ENCODE peak calls at places on chromosomes 3 and 15, in four cellular contexts. One of them, this sample, is unnamed.

GRCh38 chr3:32872487-32873382 is 54.9 kb downstream of the TRIM71 start:
- DNase-seq in HCT116: no peak
- DNase-seq in Peyer's patch: no peak
- DNase-seq in CD8-positive, alpha-beta memory T cell: no peak
- DNase-seq in this sample: no peak

GRCh38 chr15:67142142-67143092 is 77.0 kb downstream of the SMAD3 start:
- DNase-seq in HCT116: no peak
- DNase-seq in Peyer's patch: no peak
- DNase-seq in CD8-positive, alpha-beta memory T cell: no peak
- DNase-seq in this sample: no peak

GRCh38 chr3:123272547-123272946 is 70.8 kb downstream of the SEC22A start:
- DNase-seq in CD8-positive, alpha-beta memory T cell: no peak
- DNase-seq in Peyer's patch: no peak
- DNase-seq in HCT116: no peak
- DNase-seq in this sample: no peak

GRCh38 chr3:129015388-129016105 is 14.4 kb downstream of the EFCC1 start:
- DNase-seq in HCT116: no peak
- DNase-seq in CD8-positive, alpha-beta memory T cell: peak; percentile 60
- DNase-seq in Peyer's patch: peak; percentile 53
- DNase-seq in this sample: no peak

GRCh38 chr3:130825762-130826297 is 68.1 kb upstream of the ATP2C1 start:
- DNase-seq in CD8-positive, alpha-beta memory T cell: no peak
- DNase-seq in Peyer's patch: no peak
- DNase-seq in HCT116: no peak
- DNase-seq in this sample: no peak

GRCh38 chr3:11591006-11591360 is 52.7 kb downstream of the VGLL4 start:
- DNase-seq in CD8-positive, alpha-beta memory T cell: no peak
- DNase-seq in Peyer's patch: no peak
- DNase-seq in HCT116: no peak
- DNase-seq in this sample: no peak

GRCh38 chr3:62293051-62293780 is 80.1 kb downstream of the FEZF2 start:
- DNase-seq in CD8-positive, alpha-beta memory T cell: no peak
- DNase-seq in Peyer's patch: no peak
- DNase-seq in HCT116: no peak
- DNase-seq in this sample: no peak

GRCh38 chr3:51282931-51283330 is 102.2 kb upstream of the MANF start:
- DNase-seq in CD8-positive, alpha-beta memory T cell: no peak
- DNase-seq in HCT116: no peak
- DNase-seq in Peyer's patch: no peak
- DNase-seq in this sample: no peak

GRCh38 chr3:165125836-165126235 is 47.5 kb upstream of the SI start:
- DNase-seq in HCT116: no peak
- DNase-seq in Peyer's patch: no peak
- DNase-seq in CD8-positive, alpha-beta memory T cell: no peak
- DNase-seq in this sample: no peak

GRCh38 chr3:37386627-37387230 is 212.3 kb upstream of the LRRFIP2 start:
- DNase-seq in HCT116: no peak
- DNase-seq in CD8-positive, alpha-beta memory T cell: no peak
- DNase-seq in Peyer's patch: no peak
- DNase-seq in this sample: no peak

GRCh38 chr15:66251790-66252355 is 1.7 kb downstream of the MEGF11 start:
- DNase-seq in HCT116: no peak
- DNase-seq in Peyer's patch: no peak
- DNase-seq in CD8-positive, alpha-beta memory T cell: peak; percentile 4
- DNase-seq in this sample: no peak

GRCh38 chr3:37419979-37420378 is 245.6 kb upstream of the LRRFIP2 start:
- DNase-seq in CD8-positive, alpha-beta memory T cell: no peak
- DNase-seq in Peyer's patch: no peak
- DNase-seq in HCT116: no peak
- DNase-seq in this sample: no peak

GRCh38 chr3:44326515-44326914 is 12.1 kb upstream of the TCAIM start:
- DNase-seq in Peyer's patch: no peak
- DNase-seq in CD8-positive, alpha-beta memory T cell: no peak
- DNase-seq in HCT116: no peak
- DNase-seq in this sample: no peak

GRCh38 chr3:105473521-105474223 is 107.0 kb downstream of the ALCAM start:
- DNase-seq in HCT116: no peak
- DNase-seq in Peyer's patch: no peak
- DNase-seq in CD8-positive, alpha-beta memory T cell: no peak
- DNase-seq in this sample: no peak

DNA sequence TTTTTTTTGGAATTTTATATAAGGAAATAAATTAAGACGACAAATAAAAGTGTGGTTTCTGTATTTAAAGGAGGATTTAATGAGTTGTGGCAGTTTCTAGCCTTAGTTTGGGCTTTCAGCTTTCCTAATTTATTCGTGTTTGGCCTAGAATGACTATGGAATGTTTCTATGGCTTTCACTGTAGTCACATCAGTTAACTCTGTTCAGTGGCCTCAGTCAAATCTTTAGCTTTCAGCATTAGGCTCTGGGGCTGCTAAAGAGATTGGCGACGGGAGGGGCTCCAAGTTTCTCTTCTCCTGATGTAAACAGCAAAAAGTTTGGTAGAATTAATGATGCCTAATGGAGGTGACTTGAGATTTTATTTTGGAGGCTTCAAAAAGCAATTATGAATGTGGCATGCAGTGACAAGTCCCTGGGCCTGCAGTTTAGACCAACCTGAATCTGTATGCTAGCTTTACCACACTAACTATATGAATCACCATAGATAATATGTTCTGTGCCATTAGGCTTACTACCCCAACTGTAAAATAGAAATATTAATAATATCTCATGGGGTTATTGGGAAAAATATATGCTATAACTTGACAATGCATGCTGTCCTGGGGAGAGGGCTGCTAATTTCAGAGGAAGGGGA is 47.1 kb upstream of the ADGRG7 start:
- DNase-seq in CD8-positive, alpha-beta memory T cell: no peak
- DNase-seq in Peyer's patch: no peak
- DNase-seq in HCT116: no peak
- DNase-seq in this sample: no peak
- H3K27me3 ChIP-seq in CD8-positive, alpha-beta memory T cell: no peaks in the 10 kb centered on the region
- H3K27me3 ChIP-seq in Peyer's patch: no peaks in the 10 kb centered on the region
- H3K27me3 ChIP-seq in HCT116: no peaks in the 10 kb centered on the region
- H3K27me3 ChIP-seq in this sample: no peaks in the 10 kb centered on the region

GRCh38 chr3:10223676-10224639 is 24.3 kb upstream of the TATDN2 start:
- DNase-seq in HCT116: no peak
- DNase-seq in CD8-positive, alpha-beta memory T cell: no peak
- DNase-seq in Peyer's patch: no peak
- DNase-seq in this sample: no peak

GRCh38 chr3:10224794-10225660 is 23.2 kb upstream of the TATDN2 start:
- DNase-seq in HCT116: peak; percentile 71
- DNase-seq in CD8-positive, alpha-beta memory T cell: peak; percentile 55
- DNase-seq in Peyer's patch: peak; percentile 77
- DNase-seq in this sample: peak; percentile 65

GRCh38 chr3:10228248-10228950 is 19.9 kb upstream of the TATDN2 start:
- DNase-seq in Peyer's patch: no peak
- DNase-seq in CD8-positive, alpha-beta memory T cell: no peak
- DNase-seq in HCT116: no peak
- DNase-seq in this sample: no peak

GRCh38 chr3:10232138-10232537 is 16.1 kb upstream of the TATDN2 start:
- DNase-seq in Peyer's patch: no peak
- DNase-seq in CD8-positive, alpha-beta memory T cell: no peak
- DNase-seq in HCT116: no peak
- DNase-seq in this sample: no peak

GRCh38 chr3:10226293-10226692 is 22.0 kb upstream of the TATDN2 start:
- DNase-seq in Peyer's patch: no peak
- DNase-seq in HCT116: no peak
- DNase-seq in CD8-positive, alpha-beta memory T cell: no peak
- DNase-seq in this sample: no peak
- H3K4me3 ChIP-seq in Peyer's patch: no peak overlapping the region
- H3K4me3 ChIP-seq in HCT116: no peak overlapping the region
- H3K4me3 ChIP-seq in CD8-positive, alpha-beta memory T cell: no peak overlapping the region
- H3K4me3 ChIP-seq in this sample: no peak overlapping the region

GRCh38 chr3:185151101-185151958 is 1.5 kb downstream of the C3orf70 start:
- DNase-seq in Peyer's patch: no peak
- DNase-seq in CD8-positive, alpha-beta memory T cell: no peak
- DNase-seq in HCT116: no peak
- DNase-seq in this sample: no peak
- H3K27me3 ChIP-seq in Peyer's patch: no peaks in the 10 kb centered on the region
- H3K27me3 ChIP-seq in CD8-positive, alpha-beta memory T cell: peaks cover 30% of the 10 kb centered on the region
- H3K27me3 ChIP-seq in HCT116: peaks cover 51% of the 10 kb centered on the region
- H3K27me3 ChIP-seq in this sample: peaks cover 3% of the 10 kb centered on the region

GRCh38 chr15:96336643-96337353 is 6.3 kb downstream of the NR2F2 start:
- DNase-seq in Peyer's patch: no peak
- DNase-seq in HCT116: no peak
- DNase-seq in CD8-positive, alpha-beta memory T cell: no peak
- DNase-seq in this sample: no peak
- H3K4me3 ChIP-seq in Peyer's patch: peak overlapping the region; percentile 4
- H3K4me3 ChIP-seq in HCT116: no peak overlapping the region
- H3K4me3 ChIP-seq in CD8-positive, alpha-beta memory T cell: no peak overlapping the region
- H3K4me3 ChIP-seq in this sample: no peak overlapping the region

GRCh38 chr3:150759319-150759718 is 3.6 kb downstream of the SIAH2 start:
- DNase-seq in Peyer's patch: no peak
- DNase-seq in HCT116: no peak
- DNase-seq in CD8-positive, alpha-beta memory T cell: no peak
- DNase-seq in this sample: no peak
- H3K27me3 ChIP-seq in Peyer's patch: no peaks in the 10 kb centered on the region
- H3K27me3 ChIP-seq in HCT116: no peaks in the 10 kb centered on the region
- H3K27me3 ChIP-seq in CD8-positive, alpha-beta memory T cell: no peaks in the 10 kb centered on the region
- H3K27me3 ChIP-seq in this sample: no peaks in the 10 kb centered on the region

GRCh38 chr15:56719774-56720555 is 13.3 kb downstream of the ZNF280D start:
- DNase-seq in CD8-positive, alpha-beta memory T cell: no peak
- DNase-seq in HCT116: no peak
- DNase-seq in Peyer's patch: no peak
- DNase-seq in this sample: no peak
- H3K4me3 ChIP-seq in CD8-positive, alpha-beta memory T cell: no peak overlapping the region
- H3K4me3 ChIP-seq in HCT116: no peak overlapping the region
- H3K4me3 ChIP-seq in Peyer's patch: no peak overlapping the region
- H3K4me3 ChIP-seq in this sample: no peak overlapping the region

GRCh38 chr3:194384156-194384555 is 14.6 kb upstream of the LRRC15 start:
- DNase-seq in CD8-positive, alpha-beta memory T cell: no peak
- DNase-seq in HCT116: no peak
- DNase-seq in Peyer's patch: peak; percentile 23
- DNase-seq in this sample: no peak

GRCh38 chr3:194382196-194382891 is 12.8 kb upstream of the LRRC15 start:
- DNase-seq in Peyer's patch: peak; percentile 18
- DNase-seq in HCT116: no peak
- DNase-seq in CD8-positive, alpha-beta memory T cell: no peak
- DNase-seq in this sample: no peak

GRCh38 chr3:194383276-194383940 is 13.9 kb upstream of the LRRC15 start:
- DNase-seq in HCT116: no peak
- DNase-seq in Peyer's patch: peak; percentile 24
- DNase-seq in CD8-positive, alpha-beta memory T cell: no peak
- DNase-seq in this sample: no peak

GRCh38 chr3:194381460-194381875 is 11.9 kb upstream of the LRRC15 start:
- DNase-seq in HCT116: peak; percentile 38
- DNase-seq in Peyer's patch: peak; percentile 20
- DNase-seq in CD8-positive, alpha-beta memory T cell: no peak
- DNase-seq in this sample: no peak

DNA sequence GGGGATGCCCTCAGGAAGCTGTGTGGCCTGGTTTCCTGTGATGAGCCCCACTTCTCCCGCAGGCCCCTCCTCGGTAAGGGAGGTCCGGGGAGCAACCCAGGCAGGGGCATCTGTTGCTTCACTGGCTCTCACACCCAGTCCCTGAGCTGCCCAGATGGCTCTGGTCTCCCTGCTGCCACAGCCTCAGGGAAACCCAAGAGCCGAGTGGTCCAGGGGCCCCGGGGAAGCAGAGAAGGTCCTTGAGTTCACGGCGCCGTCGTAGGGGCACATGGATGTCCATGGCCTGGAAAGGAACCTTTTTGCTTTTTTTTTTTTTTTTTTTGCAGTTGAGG is 13.3 kb upstream of the LRRC15 start:
- DNase-seq in CD8-positive, alpha-beta memory T cell: no peak
- DNase-seq in Peyer's patch: peak; percentile 18
- DNase-seq in HCT116: no peak
- DNase-seq in this sample: no peak
- H3K27me3 ChIP-seq in CD8-positive, alpha-beta memory T cell: no peaks in the 10 kb centered on the region
- H3K27me3 ChIP-seq in Peyer's patch: no peaks in the 10 kb centered on the region
- H3K27me3 ChIP-seq in HCT116: no peaks in the 10 kb centered on the region
- H3K27me3 ChIP-seq in this sample: no peaks in the 10 kb centered on the region

GRCh38 chr3:48633256-48633655 is 2.0 kb downstream of the SLC26A6 start:
- DNase-seq in HCT116: no peak
- DNase-seq in Peyer's patch: no peak
- DNase-seq in CD8-positive, alpha-beta memory T cell: no peak
- DNase-seq in this sample: no peak

GRCh38 chr3:48631516-48632448 is 3.5 kb downstream of the SLC26A6 start:
- DNase-seq in CD8-positive, alpha-beta memory T cell: no peak
- DNase-seq in HCT116: no peak
- DNase-seq in Peyer's patch: no peak
- DNase-seq in this sample: no peak

GRCh38 chr3:48634661-48635221 is 520 bp downstream of the SLC26A6 start:
- DNase-seq in CD8-positive, alpha-beta memory T cell: no peak
- DNase-seq in HCT116: no peak
- DNase-seq in Peyer's patch: peak; percentile 77
- DNase-seq in this sample: no peak

GRCh38 chr3:48635222-48636021 is at the start of gene SLC26A6:
- DNase-seq in Peyer's patch: peak; percentile 99
- DNase-seq in CD8-positive, alpha-beta memory T cell: peak; percentile 91
- DNase-seq in HCT116: peak; percentile 88
- DNase-seq in this sample: peak; percentile 86

GRCh38 chr3:48633743-48634142 is 1.5 kb downstream of the SLC26A6 start:
- DNase-seq in HCT116: no peak
- DNase-seq in CD8-positive, alpha-beta memory T cell: no peak
- DNase-seq in Peyer's patch: no peak
- DNase-seq in this sample: no peak
- H3K4me3 ChIP-seq in HCT116: peak overlapping the region; percentile 87
- H3K4me3 ChIP-seq in CD8-positive, alpha-beta memory T cell: no peak overlapping the region
- H3K4me3 ChIP-seq in Peyer's patch: no peak overlapping the region
- H3K4me3 ChIP-seq in this sample: no peak overlapping the region

GRCh38 chr3:184577546-184577945 is 16.0 kb downstream of the EPHB3 start:
- DNase-seq in Peyer's patch: no peak
- DNase-seq in HCT116: no peak
- DNase-seq in CD8-positive, alpha-beta memory T cell: no peak
- DNase-seq in this sample: no peak
- H3K27me3 ChIP-seq in Peyer's patch: no peaks in the 10 kb centered on the region
- H3K27me3 ChIP-seq in HCT116: no peaks in the 10 kb centered on the region
- H3K27me3 ChIP-seq in CD8-positive, alpha-beta memory T cell: peaks cover 3% of the 10 kb centered on the region
- H3K27me3 ChIP-seq in this sample: no peaks in the 10 kb centered on the region

GRCh38 chr3:89059201-89059600 is 48.2 kb upstream of the EPHA3 start:
- DNase-seq in HCT116: no peak
- DNase-seq in CD8-positive, alpha-beta memory T cell: no peak
- DNase-seq in Peyer's patch: no peak
- DNase-seq in this sample: no peak
- H3K4me3 ChIP-seq in HCT116: no peak overlapping the region
- H3K4me3 ChIP-seq in CD8-positive, alpha-beta memory T cell: no peak overlapping the region
- H3K4me3 ChIP-seq in Peyer's patch: no peak overlapping the region
- H3K4me3 ChIP-seq in this sample: no peak overlapping the region